ENCODE peak calls at places on chromosomes 2 and 18, in five cellular contexts. N is GM20000, G is RPMI7951, L is NCI-H82, V is fibroblast of the conjunctiva. W is an unnamed sample.
A peak's percentile ranks its signal among the peaks of the same experiment; 100 is the strongest.

GRCh38 chr2:207088839-207089238 is 76.9 kb downstream of the KLF7 start:
- DNase-seq in V (no peak), N (no peak), G (no peak), L (no peak), W (no peak)

GRCh38 chr2:122519366-122519765 is 763.9 kb downstream of the TSN start:
- DNase-seq in L (peak; percentile 63), V (no peak), N (no peak), G (no peak), W (no peak)

GRCh38 chr2:37376421-37377186 is 32.2 kb downstream of the QPCT start:
- DNase-seq in V (peak; percentile 63), G (peak; percentile 98), L (no peak), N (peak; percentile 65), W (peak; percentile 84)

GRCh38 chr2:158953926-158954763 is 14.3 kb upstream of the TANC1 start:
- DNase-seq in L (peak; percentile 56), V (peak; percentile 84), G (peak; percentile 95), N (no peak), W (peak; percentile 42)

GRCh38 chr2:84924173-84925106 is 19.0 kb downstream of the TMSB10 start:
- DNase-seq in L (peak; percentile 17), V (peak; percentile 48), N (no peak), G (peak; percentile 75), W (peak; percentile 85)

GRCh38 chr2:207352978-207353377 is 176.8 kb upstream of the CREB1 start:
- DNase-seq in V (no peak), L (peak; percentile 40), G (no peak), N (no peak), W (peak; percentile 55)

GRCh38 chr2:172430671-172431070 is 3.3 kb downstream of the ITGA6 start:
- DNase-seq in V (no peak), G (no peak), L (no peak), N (no peak), W (no peak)

GRCh38 chr2:54635554-54636152 is 87.8 kb upstream of the EML6 start:
- DNase-seq in V (no peak), N (no peak), L (no peak), G (peak; percentile 72), W (no peak)

GRCh38 chr18:42414756-42415454 is 459.9 kb downstream of the PIK3C3 start:
- DNase-seq in V (no peak), G (peak; percentile 18), L (no peak), N (no peak), W (no peak)

GRCh38 chr2:13669607-13670006 is 952.9 kb downstream of the TRIB2 start:
- DNase-seq in L (no peak), G (no peak), N (no peak), V (no peak), W (no peak)

GRCh38 chr18:37299471-37300304 is 265.9 kb downstream of the CELF4 start:
- DNase-seq in L (peak; percentile 16), G (peak; percentile 94), V (peak; percentile 96), N (no peak), W (peak; percentile 39)

GRCh38 chr2:25078171-25079049 is 36.5 kb downstream of the EFR3B start:
- DNase-seq in G (peak; percentile 59), N (no peak), L (peak; percentile 10), V (no peak), W (no peak)

GRCh38 chr2:229728360-229728759 is 14.0 kb upstream of the DNER start:
- DNase-seq in N (no peak), L (no peak), V (no peak), G (peak; percentile 53), W (no peak)

GRCh38 chr2:157438907-157439791 is 4.7 kb downstream of the CYTIP start:
- DNase-seq in V (peak; percentile 34), N (no peak), G (peak; percentile 11), L (no peak), W (peak; percentile 46)

GRCh38 chr18:12608292-12608691 is 49.6 kb downstream of the SPIRE1 start:
- DNase-seq in N (no peak), L (no peak), V (no peak), G (peak; percentile 8), W (no peak)

GRCh38 chr2:100393362-100393761 is 24.1 kb downstream of the CHST10 start:
- DNase-seq in G (no peak), L (no peak), N (no peak), V (no peak), W (no peak)

GRCh38 chr2:10272464-10272863 is 30.2 kb upstream of the HPCAL1 start:
- DNase-seq in N (no peak), G (no peak), L (no peak), V (no peak), W (no peak)

GRCh38 chr2:3597567-3597966 is 2.7 kb downstream of the COLEC11 start:
- DNase-seq in G (no peak), V (no peak), N (peak; percentile 69), L (no peak), W (peak; percentile 48)

GRCh38 chr18:76450912-76451421 is 44.1 kb downstream of the ZNF516 start:
- DNase-seq in L (peak; percentile 41), G (peak; percentile 73), N (no peak), V (no peak), W (peak; percentile 60)

GRCh38 chr2:212032032-212032431 is 506.6 kb downstream of the ERBB4 start:
- DNase-seq in G (peak; percentile 81), L (no peak), N (no peak), V (peak; percentile 52), W (no peak)

GRCh38 chr18:23191952-23192662 is 56.8 kb downstream of the CABLES1 start:
- DNase-seq in N (no peak), G (peak; percentile 87), L (peak; percentile 28), V (peak; percentile 17), W (peak; percentile 28)

GRCh38 chr2:124838426-124838825 is 813.3 kb downstream of the CNTNAP5 start:
- DNase-seq in N (no peak), G (peak; percentile 24), L (no peak), V (no peak), W (no peak)

GRCh38 chr2:52732849-52733395 is 1034.7 kb upstream of the CHAC2 start:
- DNase-seq in L (no peak), V (no peak), N (no peak), G (no peak), W (no peak)

GRCh38 chr2:132978840-132979239 is 308.8 kb upstream of the LYPD1 start:
- DNase-seq in G (peak; percentile 70), V (no peak), N (no peak), L (no peak), W (peak; percentile 73)

GRCh38 chr18:47187721-47188120 is 11.6 kb upstream of the IER3IP1 start:
- DNase-seq in N (no peak), V (no peak), G (no peak), L (no peak), W (no peak)

GRCh38 chr2:29766191-29766590 is 155.2 kb downstream of the ALK start:
- DNase-seq in N (no peak), G (no peak), V (peak; percentile 13), L (no peak), W (no peak)

GRCh38 chr2:142877265-142877756 is at the start of gene KYNU:
- DNase-seq in V (no peak), L (no peak), N (peak; percentile 21), G (peak; percentile 70), W (peak; percentile 77)

GRCh38 chr2:168490015-168490874 is 34.2 kb downstream of the CERS6 start:
- DNase-seq in G (no peak), N (peak; percentile 59), V (peak; percentile 32), L (peak; percentile 56), W (peak; percentile 96)

GRCh38 chr2:39431592-39432316 is 5.3 kb downstream of the MAP4K3 start:
- DNase-seq in N (no peak), G (peak; percentile 59), V (no peak), L (no peak), W (no peak)

GRCh38 chr2:99106905-99107304 is 34.6 kb upstream of the C2orf15 start:
- DNase-seq in V (no peak), L (no peak), N (no peak), G (no peak), W (no peak)

GRCh38 chr2:58540680-58541079 is 299.6 kb upstream of the FANCL start:
- DNase-seq in V (no peak), N (no peak), G (no peak), L (no peak), W (no peak)

W was measured in GM12865.